ENCODE peak calls at places on chromosomes 6 and 20, in six cellular contexts. V, D, N, G, Z and W are unnamed samples.
A peak's percentile ranks its signal among the peaks of the same experiment; 100 is the strongest.

GRCh38 chr6:85402922-85403321 is 47.0 kb upstream of the NT5E start:
- DNase-seq in N (peak; percentile 50), G (no peak), V (no peak), Z (no peak), D (no peak), W (no peak)

GRCh38 chr20:54015496-54015895 is 54.9 kb downstream of the BCAS1 start:
- DNase-seq in Z (no peak), G (no peak), D (no peak), N (no peak), V (no peak), W (no peak)

GRCh38 chr20:63861981-63862901 is 943 bp downstream of the ABHD16B start:
- DNase-seq in D (no peak), G (no peak), V (no peak), Z (no peak), N (no peak), W (no peak)

GRCh38 chr6:161918154-161918553 is 644.3 kb upstream of the AGPAT4 start:
- DNase-seq in Z (no peak), G (no peak), D (no peak), V (no peak), N (peak; percentile 40), W (no peak)

GRCh38 chr20:4814696-4815252 is 93.1 kb downstream of the PRND start:
- DNase-seq in V (no peak), G (peak; percentile 78), D (peak; percentile 44), Z (peak; percentile 73), N (no peak), W (peak; percentile 77)

GRCh38 chr6:291148-291696 is 1.1 kb upstream of the DUSP22 start:
- DNase-seq in N (peak; percentile 59), Z (no peak), D (no peak), V (no peak), G (no peak), W (no peak)

GRCh38 chr20:63037669-63038268 is 31.0 kb upstream of the BHLHE23 start:
- DNase-seq in G (no peak), Z (no peak), V (no peak), D (no peak), N (no peak), W (no peak)

GRCh38 chr20:10429443-10429981 is 4.5 kb downstream of the MKKS start:
- DNase-seq in D (no peak), V (no peak), N (no peak), Z (no peak), G (no peak), W (no peak)

GRCh38 chr6:2505624-2506023 is 245.1 kb downstream of the MYLK4 start:
- DNase-seq in N (no peak), D (no peak), G (no peak), V (no peak), Z (no peak), W (no peak)

GRCh38 chr6:159102373-159103160 is 57.8 kb upstream of the TAGAP start:
- DNase-seq in D (no peak), Z (no peak), N (no peak), G (no peak), V (peak; percentile 69), W (no peak)

GRCh38 chr20:11454966-11455799 is 462.5 kb upstream of the BTBD3 start:
- DNase-seq in Z (no peak), N (peak; percentile 76), G (no peak), V (no peak), D (no peak), W (no peak)

GRCh38 chr20:22688485-22688884 is 104.1 kb upstream of the FOXA2 start:
- DNase-seq in V (no peak), N (no peak), Z (no peak), D (no peak), G (no peak), W (no peak)

GRCh38 chr20:10170261-10170660 is 48.4 kb upstream of the SNAP25 start:
- DNase-seq in V (no peak), N (no peak), Z (no peak), D (no peak), G (no peak), W (no peak)

GRCh38 chr20:63739129-63740069 is at the start of gene SLC2A4RG:
- DNase-seq in N (peak; percentile 98), Z (peak; percentile 92), D (peak; percentile 84), G (peak; percentile 68), V (peak; percentile 81), W (peak; percentile 57)

GRCh38 chr6:31471711-31472110 is 26.2 kb upstream of the MICB start:
- DNase-seq in G (no peak), Z (no peak), V (no peak), D (no peak), N (no peak), W (no peak)

GRCh38 chr6:20092071-20092566 is 120.2 kb downstream of the MBOAT1 start:
- DNase-seq in G (no peak), N (peak; percentile 19), D (no peak), V (no peak), Z (no peak), W (no peak)

GRCh38 chr20:50744143-50744792 is 12.9 kb downstream of the PARD6B start:
- DNase-seq in N (peak; percentile 96), D (peak; percentile 68), Z (no peak), G (no peak), V (no peak), W (no peak)